ENCODE peak calls at places on chromosomes 11 and 22, in four cellular contexts. One of them, this sample, is unnamed. For H3K36me3, the result is how much of the 10 kb centered on the place peaks cover.

GRCh38 chr11:76030286-76030685 is 176.0 kb downstream of the WNT11 start:
- DNase-seq in endothelial cell of umbilical vein: peak
- DNase-seq in IMR-90: peak
- DNase-seq in H1: no peak
- DNase-seq in this sample: peak

GRCh38 chr11:127106142-127106541 is 105.6 kb upstream of the KIRREL3 start:
- DNase-seq in endothelial cell of umbilical vein: no peak
- DNase-seq in IMR-90: peak
- DNase-seq in H1: no peak
- DNase-seq in this sample: no peak

GRCh38 chr22:39900306-39901227 is at the start of gene GRAP2:
- DNase-seq in endothelial cell of umbilical vein: no peak
- DNase-seq in IMR-90: no peak
- DNase-seq in H1: no peak
- DNase-seq in this sample: no peak

GRCh38 chr11:69111578-69112247 is 44.0 kb upstream of the SMIM38 start:
- DNase-seq in endothelial cell of umbilical vein: no peak
- DNase-seq in IMR-90: no peak
- DNase-seq in H1: no peak
- DNase-seq in this sample: no peak

GRCh38 chr22:39306456-39307361 is 12.7 kb downstream of the RPL3 start:
- DNase-seq in endothelial cell of umbilical vein: peak
- DNase-seq in IMR-90: no peak
- DNase-seq in H1: peak
- DNase-seq in this sample: no peak

GRCh38 chr11:36566407-36567053 is 1.3 kb upstream of the RAG1 start:
- DNase-seq in endothelial cell of umbilical vein: no peak
- DNase-seq in IMR-90: no peak
- DNase-seq in H1: no peak
- DNase-seq in this sample: no peak

GRCh38 chr11:70834277-70834940 is 418.0 kb downstream of the SHANK2 start:
- DNase-seq in endothelial cell of umbilical vein: no peak
- DNase-seq in IMR-90: peak
- DNase-seq in H1: no peak
- DNase-seq in this sample: no peak

GRCh38 chr11:109971184-109971523 is 122.0 kb upstream of the ZC3H12C start:
- DNase-seq in endothelial cell of umbilical vein: peak
- DNase-seq in IMR-90: peak
- DNase-seq in H1: no peak
- DNase-seq in this sample: peak

GRCh38 chr11:67418476-67419281 is 3.2 kb downstream of the CARNS1 start:
- DNase-seq in endothelial cell of umbilical vein: no peak
- DNase-seq in IMR-90: no peak
- DNase-seq in H1: no peak
- DNase-seq in this sample: no peak

GRCh38 chr11:112195906-112196305 is 20.6 kb downstream of the BCO2 start:
- DNase-seq in endothelial cell of umbilical vein: no peak
- DNase-seq in IMR-90: no peak
- DNase-seq in H1: no peak
- DNase-seq in this sample: peak

GRCh38 chr11:22828373-22828772 is 1.2 kb downstream of the SVIP start:
- DNase-seq in endothelial cell of umbilical vein: no peak
- DNase-seq in IMR-90: no peak
- DNase-seq in H1: no peak
- DNase-seq in this sample: no peak

GRCh38 chr11:22832315-22833041 is 2.9 kb upstream of the SVIP start:
- DNase-seq in endothelial cell of umbilical vein: peak
- DNase-seq in IMR-90: no peak
- DNase-seq in H1: no peak
- DNase-seq in this sample: peak

GRCh38 chr11:22829231-22830081 is at the start of gene SVIP:
- DNase-seq in endothelial cell of umbilical vein: peak
- DNase-seq in IMR-90: peak
- DNase-seq in H1: peak
- DNase-seq in this sample: peak

GRCh38 chr11:22830082-22830414 is 447 bp upstream of the SVIP start:
- DNase-seq in endothelial cell of umbilical vein: no peak
- DNase-seq in IMR-90: no peak
- DNase-seq in H1: no peak
- DNase-seq in this sample: no peak
- H3K9ac ChIP-seq in endothelial cell of umbilical vein: no peak
- H3K9ac ChIP-seq in IMR-90: no peak
- H3K9ac ChIP-seq in H1: no peak
- H3K9ac ChIP-seq in this sample: no peak

GRCh38 chr11:47284151-47284550 is 14.2 kb downstream of the MADD start:
- DNase-seq in endothelial cell of umbilical vein: no peak
- DNase-seq in IMR-90: no peak
- DNase-seq in H1: no peak
- DNase-seq in this sample: no peak
- H3K36me3 ChIP-seq in endothelial cell of umbilical vein: half or more
- H3K36me3 ChIP-seq in IMR-90: half or more
- H3K36me3 ChIP-seq in H1: under half
- H3K36me3 ChIP-seq in this sample: under half

GRCh38 chr11:95076416-95076815 is 9.7 kb downstream of the SRSF8 start:
- DNase-seq in endothelial cell of umbilical vein: peak
- DNase-seq in IMR-90: peak
- DNase-seq in H1: no peak
- DNase-seq in this sample: peak
- H3K9ac ChIP-seq in endothelial cell of umbilical vein: no peak
- H3K9ac ChIP-seq in IMR-90: no peak
- H3K9ac ChIP-seq in H1: no peak
- H3K9ac ChIP-seq in this sample: no peak

GRCh38 chr22:50456026-50456425 is 18.8 kb downstream of the SBF1 start:
- DNase-seq in endothelial cell of umbilical vein: no peak
- DNase-seq in IMR-90: no peak
- DNase-seq in H1: no peak
- DNase-seq in this sample: no peak
- H3K36me3 ChIP-seq in endothelial cell of umbilical vein: under half
- H3K36me3 ChIP-seq in IMR-90: half or more
- H3K36me3 ChIP-seq in H1: under half
- H3K36me3 ChIP-seq in this sample: under half

DNA sequence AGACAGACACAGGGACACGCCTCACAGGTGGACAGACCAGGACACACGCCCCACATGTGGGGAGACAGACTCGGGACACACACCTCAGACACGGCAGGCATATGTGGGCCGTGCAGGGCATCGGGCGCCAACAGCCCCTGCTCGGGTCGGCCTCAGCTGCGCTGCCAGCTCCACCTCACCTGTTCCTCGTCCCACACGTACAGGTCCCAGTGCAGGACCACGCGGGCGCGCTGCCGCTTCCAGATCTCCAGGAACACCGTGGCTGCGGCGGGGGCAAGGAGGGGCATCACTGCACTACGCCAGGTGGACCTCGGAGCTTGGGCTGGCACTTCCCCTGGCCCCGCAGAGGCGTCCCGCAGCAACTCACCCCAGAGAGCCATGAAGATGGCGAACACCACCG is 12.4 kb downstream of the ANO9 start:
- DNase-seq in endothelial cell of umbilical vein: no peak
- DNase-seq in IMR-90: no peak
- DNase-seq in H1: no peak
- DNase-seq in this sample: no peak
- H3K9ac ChIP-seq in endothelial cell of umbilical vein: no peak
- H3K9ac ChIP-seq in IMR-90: no peak
- H3K9ac ChIP-seq in H1: no peak
- H3K9ac ChIP-seq in this sample: no peak

DNA sequence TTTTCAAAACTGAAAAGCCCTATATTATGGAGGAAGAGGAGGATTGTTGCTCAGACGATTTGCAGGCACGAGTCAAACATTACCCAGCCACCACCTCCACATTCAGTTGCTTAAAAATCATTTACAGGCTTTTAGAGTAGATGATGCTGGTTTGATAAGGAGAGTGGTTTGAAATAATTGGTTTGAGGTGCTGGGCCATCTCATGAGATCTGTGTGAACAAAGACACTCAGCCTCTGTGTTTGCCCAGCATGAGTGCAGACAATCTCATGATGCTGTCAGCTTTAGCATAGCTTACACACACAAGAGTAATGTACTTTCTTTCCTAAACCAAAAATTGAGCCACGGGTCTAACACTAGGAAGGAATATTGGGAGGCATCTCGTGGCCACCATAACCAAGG is 4.3 kb downstream of the SLC43A3 start:
- DNase-seq in endothelial cell of umbilical vein: no peak
- DNase-seq in IMR-90: no peak
- DNase-seq in H1: no peak
- DNase-seq in this sample: no peak
- H3K36me3 ChIP-seq in endothelial cell of umbilical vein: under half
- H3K36me3 ChIP-seq in IMR-90: under half
- H3K36me3 ChIP-seq in H1: under half
- H3K36me3 ChIP-seq in this sample: under half

GRCh38 chr22:31107206-31108118 is at the start of gene SELENOM:
- DNase-seq in endothelial cell of umbilical vein: peak
- DNase-seq in IMR-90: peak
- DNase-seq in H1: peak
- DNase-seq in this sample: peak

GRCh38 chr22:31105282-31105929 is 2.0 kb downstream of the SELENOM start:
- DNase-seq in endothelial cell of umbilical vein: no peak
- DNase-seq in IMR-90: no peak
- DNase-seq in H1: no peak
- DNase-seq in this sample: peak

GRCh38 chr22:31104869-31105268 is 2.5 kb downstream of the SELENOM start:
- DNase-seq in endothelial cell of umbilical vein: no peak
- DNase-seq in IMR-90: no peak
- DNase-seq in H1: peak
- DNase-seq in this sample: no peak

GRCh38 chr22:31106651-31107205 is 640 bp downstream of the SELENOM start:
- DNase-seq in endothelial cell of umbilical vein: no peak
- DNase-seq in IMR-90: peak
- DNase-seq in H1: no peak
- DNase-seq in this sample: peak

DNA sequence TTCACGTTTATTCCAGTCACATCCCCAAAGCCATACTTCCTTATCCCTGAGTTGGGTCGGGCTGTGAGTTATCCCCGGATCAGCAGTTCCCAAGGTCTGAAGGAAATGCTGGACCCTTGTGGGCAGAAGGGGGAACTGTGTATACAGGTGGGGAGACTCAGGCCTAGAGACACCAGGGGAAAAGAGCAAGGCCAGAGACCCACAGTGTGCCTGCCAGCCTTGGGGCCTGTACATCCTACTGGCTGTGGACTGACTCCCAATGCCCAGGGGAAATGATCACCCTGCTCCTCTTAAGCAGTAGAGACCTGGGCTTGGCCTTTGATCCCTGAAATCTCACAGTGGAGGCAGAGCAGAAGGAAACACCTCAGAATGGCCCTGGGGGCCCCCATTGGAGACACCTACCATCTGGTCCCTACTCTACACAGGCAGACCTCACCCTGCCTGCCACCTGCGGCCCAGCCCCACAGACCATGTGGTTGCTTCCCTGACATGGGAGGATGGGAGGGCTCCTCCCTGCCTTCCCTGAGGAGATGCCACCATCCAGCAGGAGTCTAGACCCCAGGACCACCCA is 1.3 kb downstream of the SELENOM start:
- DNase-seq in endothelial cell of umbilical vein: no peak
- DNase-seq in IMR-90: no peak
- DNase-seq in H1: no peak
- DNase-seq in this sample: no peak
- H3K9ac ChIP-seq in endothelial cell of umbilical vein: no peak
- H3K9ac ChIP-seq in IMR-90: peak
- H3K9ac ChIP-seq in H1: no peak
- H3K9ac ChIP-seq in this sample: no peak

GRCh38 chr22:32490279-32490678 is 15.7 kb downstream of the FBXO7 start:
- DNase-seq in endothelial cell of umbilical vein: no peak
- DNase-seq in IMR-90: no peak
- DNase-seq in H1: no peak
- DNase-seq in this sample: no peak

GRCh38 chr22:32494971-32495370 is 20.4 kb downstream of the FBXO7 start:
- DNase-seq in endothelial cell of umbilical vein: no peak
- DNase-seq in IMR-90: no peak
- DNase-seq in H1: no peak
- DNase-seq in this sample: no peak

GRCh38 chr22:32493551-32493950 is 18.9 kb downstream of the FBXO7 start:
- DNase-seq in endothelial cell of umbilical vein: no peak
- DNase-seq in IMR-90: no peak
- DNase-seq in H1: no peak
- DNase-seq in this sample: no peak
- H3K36me3 ChIP-seq in endothelial cell of umbilical vein: under half
- H3K36me3 ChIP-seq in IMR-90: under half
- H3K36me3 ChIP-seq in H1: under half
- H3K36me3 ChIP-seq in this sample: under half

This sample was measured in mammary epithelial cell.